ENCODE peak calls at places on chromosomes 1 and 21, in seven cellular contexts. G is A549, E is HFFc6, Q is Caco-2, Z is lower lobe of right lung, N is prostate gland, P is Peyer's patch. T is an unnamed sample.

GRCh38 chr1:29201595-29202051 is 19.9 kb upstream of the SRSF4 start:
- DNase-seq in P (no peak), Z (no peak), E (no peak), G (no peak), Q (no peak), N (no peak), T (no peak)

GRCh38 chr1:108199231-108199657 is 899 bp downstream of the SLC25A24 start:
- DNase-seq in Z (no peak), E (peak; percentile 4), Q (peak; percentile 35), G (peak; percentile 48), P (no peak), N (no peak), T (no peak)

GRCh38 chr21:44844256-44844655 is 26.4 kb upstream of the SUMO3 start:
- DNase-seq in E (no peak), N (no peak), P (no peak), Z (no peak), Q (no peak), G (no peak), T (no peak)

GRCh38 chr1:11187936-11188335 is 1.2 kb upstream of the ANGPTL7 start:
- DNase-seq in Q (no peak), N (no peak), Z (no peak), P (no peak), E (no peak), G (no peak), T (no peak)

GRCh38 chr1:111062081-111062480 is 77.8 kb downstream of the DRAM2 start:
- DNase-seq in N (no peak), Q (no peak), Z (no peak), E (no peak), P (no peak), G (no peak), T (no peak)

GRCh38 chr1:82260051-82260450 is 459.3 kb downstream of the ADGRL2 start:
- DNase-seq in Z (no peak), P (no peak), E (no peak), G (no peak), N (no peak), Q (no peak), T (no peak)

GRCh38 chr1:19257178-19257914 is 5.7 kb downstream of the MRTO4 start:
- DNase-seq in Z (no peak), Q (no peak), N (no peak), P (no peak), G (no peak), E (no peak), T (no peak)

GRCh38 chr1:12556368-12556930 is 61.6 kb downstream of the DHRS3 start:
- DNase-seq in E (peak; percentile 83), Q (peak; percentile 33), Z (peak; percentile 63), P (no peak), N (peak; percentile 54), G (peak; percentile 73), T (no peak)

GRCh38 chr1:156104065-156104810 is 10.3 kb upstream of the LMNA start:
- DNase-seq in G (peak; percentile 85), E (peak; percentile 93), N (peak; percentile 85), Q (no peak), Z (peak; percentile 85), P (peak; percentile 81), T (no peak)

GRCh38 chr1:165034136-165034535 is 322.4 kb downstream of the LMX1A start:
- DNase-seq in Z (no peak), E (no peak), N (no peak), Q (no peak), P (no peak), G (no peak), T (no peak)

GRCh38 chr1:115184260-115184950 is 95.1 kb upstream of the TSPAN2 start:
- DNase-seq in Z (no peak), G (no peak), N (no peak), P (no peak), Q (no peak), E (peak; percentile 38), T (no peak)
- TF ChIP-seq CTCF in Z (no peak), G (no peak), N (no peak), P (no peak), Q (no peak), E (peak; percentile 58), T (no peak)

GRCh38 chr1:23622284-23622683 is 63.0 kb upstream of the ID3 start:
- DNase-seq in Q (no peak), P (no peak), E (no peak), N (no peak), G (no peak), Z (no peak), T (no peak)
- TF ChIP-seq CTCF in Q (no peak), P (no peak), E (no peak), N (no peak), G (no peak), Z (no peak), T (no peak)

GRCh38 chr1:84642776-84643175 is 47.5 kb downstream of the SSX2IP start:
- DNase-seq in G (no peak), Z (no peak), Q (no peak), N (no peak), E (no peak), P (no peak), T (no peak)

GRCh38 chr1:84643183-84643582 is 47.1 kb downstream of the SSX2IP start:
- DNase-seq in P (no peak), E (no peak), N (no peak), G (no peak), Q (no peak), Z (no peak), T (no peak)

GRCh38 chr1:84644472-84644871 is 45.8 kb downstream of the SSX2IP start:
- DNase-seq in Z (no peak), G (no peak), P (no peak), Q (no peak), E (no peak), N (no peak), T (no peak)
- TF ChIP-seq CTCF in Z (no peak), G (no peak), P (no peak), Q (no peak), E (peak; percentile 20), N (no peak), T (no peak)

GRCh38 chr1:54602559-54602958 is 20.8 kb downstream of the FAM151A start:
- DNase-seq in P (no peak), Q (no peak), E (no peak), Z (no peak), G (no peak), N (no peak), T (no peak)
- TF ChIP-seq CTCF in P (no peak), Q (no peak), E (no peak), Z (no peak), G (no peak), N (no peak), T (no peak)

GRCh38 chr1:109838838-109839240 is 71.8 kb upstream of the CSF1 start:
- DNase-seq in E (peak; percentile 70), P (no peak), N (no peak), Q (no peak), G (peak; percentile 66), Z (no peak), T (no peak)
- TF ChIP-seq CTCF in E (peak; percentile 43), P (no peak), N (no peak), Q (no peak), G (peak; percentile 6), Z (no peak), T (no peak)

DNA sequence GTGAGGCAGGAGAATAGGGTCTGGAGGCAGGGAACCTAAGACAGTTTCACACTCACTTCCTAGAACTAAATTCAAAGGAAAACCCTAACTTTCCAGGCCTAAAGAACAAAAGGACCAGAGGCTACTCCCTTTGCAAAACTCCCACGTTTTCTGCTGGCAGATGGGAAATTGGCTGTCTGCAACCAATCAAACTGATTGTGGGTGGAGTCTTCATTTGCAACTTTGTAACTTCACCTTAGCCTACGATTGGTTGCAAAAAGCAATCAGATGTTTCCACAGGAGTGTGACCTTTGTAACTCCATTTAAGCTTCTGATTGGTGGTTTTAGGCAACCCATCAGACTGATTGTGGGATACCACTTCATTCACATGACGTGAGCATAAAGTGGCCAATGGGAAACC is 19.7 kb upstream of the GNG4 start:
- DNase-seq in G (no peak), Q (no peak), Z (no peak), E (no peak), P (no peak), N (no peak), T (no peak)
- TF ChIP-seq CTCF in G (no peak), Q (no peak), Z (no peak), E (no peak), P (no peak), N (no peak), T (no peak)

GRCh38 chr1:1678581-1679380 is 13.8 kb downstream of the SLC35E2B start:
- DNase-seq in Q (no peak), N (no peak), E (no peak), Z (peak; percentile 34), G (peak; percentile 37), P (peak; percentile 93), T (no peak)
- TF ChIP-seq CTCF in Q (no peak), N (peak; percentile 40), E (no peak), Z (no peak), G (no peak), P (peak; percentile 74), T (no peak)

DNA sequence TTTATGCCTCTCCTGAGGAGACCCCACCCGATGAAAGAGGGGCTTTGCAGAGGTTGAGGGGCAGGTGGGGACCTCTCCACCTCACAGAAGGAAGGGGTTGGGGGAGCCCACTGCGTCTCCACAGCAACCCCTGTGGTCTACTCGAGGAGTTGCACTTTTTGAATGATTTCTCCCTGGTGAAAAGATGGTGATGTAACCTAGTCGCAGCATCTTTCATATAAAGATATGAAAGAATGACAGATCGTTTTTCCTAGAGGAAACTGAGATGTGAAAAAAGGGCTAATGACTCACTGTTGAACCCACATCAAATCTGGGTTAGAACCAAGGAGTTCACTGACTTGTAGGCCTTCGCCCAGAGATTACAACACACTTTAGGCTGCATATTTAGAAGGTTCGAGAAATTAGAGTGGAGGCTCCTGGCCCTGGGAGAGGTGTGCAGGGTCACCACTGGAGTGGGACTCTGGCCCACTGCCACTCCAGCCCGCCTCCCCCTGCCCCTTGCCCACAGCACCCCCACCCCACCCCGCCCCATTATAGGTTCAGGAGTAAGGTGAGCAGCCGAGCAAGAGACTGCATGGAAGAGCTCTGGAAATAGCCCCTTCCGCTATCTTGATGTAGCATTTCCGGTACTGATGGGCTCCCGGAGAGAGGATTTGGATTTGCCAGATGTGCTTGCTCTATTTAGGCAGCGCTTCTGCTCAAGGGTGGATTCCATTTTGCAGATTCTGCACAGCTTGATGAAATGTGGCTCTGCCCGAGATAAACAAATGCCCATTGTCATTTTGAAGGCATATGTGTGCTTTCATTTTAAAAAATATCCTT is 6.7 kb downstream of the TGFB2 start:
- DNase-seq in N (no peak), Z (no peak), E (no peak), P (no peak), G (peak; percentile 64), Q (no peak), T (no peak)
- TF ChIP-seq CTCF in N (no peak), Z (peak; percentile 48), E (peak; percentile 40), P (no peak), G (peak; percentile 33), Q (no peak), T (peak; percentile 47)